ENCODE peak calls at places on chromosomes 2 and 18, in nine cellular contexts. J is BE2C; S is CD8-positive, alpha-beta T cell; T is pancreas; W is A673; X is H1; U is cardiac fibroblast; F is cardiac muscle cell; H is endothelial cell of umbilical vein. P is an unnamed sample.

GRCh38 chr2:209501579-209501978 is 77.7 kb downstream of the MAP2 start:
- DNase-seq in X (no peak), T (no peak), H (no peak), J (no peak), F (no peak), W (no peak), U (no peak), S (no peak), P (no peak)

GRCh38 chr18:47997338-47997780 is 66.9 kb upstream of the SMAD2 start:
- DNase-seq in T (no peak), W (peak; percentile 39), S (no peak), F (peak; percentile 15), H (no peak), J (peak; percentile 42), X (peak; percentile 70), U (peak; percentile 23), P (peak; percentile 9)

GRCh38 chr2:219702796-219703545 is 75.5 kb downstream of the SLC4A3 start:
- DNase-seq in S (no peak), F (peak; percentile 39), X (no peak), U (no peak), H (no peak), J (no peak), W (no peak), T (no peak), P (no peak)

GRCh38 chr2:241018051-241018891 is 19.9 kb downstream of the SNED1 start:
- DNase-seq in T (no peak), U (no peak), S (no peak), H (no peak), F (no peak), J (no peak), W (no peak), X (no peak), P (no peak)

GRCh38 chr2:112541315-112542122 is 746 bp upstream of the POLR1B start:
- DNase-seq in H (no peak), X (no peak), J (peak; percentile 64), F (peak; percentile 72), W (peak; percentile 88), S (peak; percentile 60), U (peak; percentile 3), T (peak; percentile 62), P (peak; percentile 69)

GRCh38 chr18:36887864-36888263 is 58.9 kb downstream of the KIAA1328 start:
- DNase-seq in J (no peak), T (no peak), U (no peak), S (no peak), W (no peak), X (no peak), F (no peak), H (no peak), P (no peak)

GRCh38 chr2:200795044-200795443 is 16.7 kb upstream of the BZW1 start:
- DNase-seq in F (peak; percentile 65), X (no peak), S (no peak), W (no peak), U (peak; percentile 55), J (no peak), T (no peak), H (no peak), P (peak; percentile 46)

GRCh38 chr2:30348825-30349224 is 98.2 kb upstream of the LCLAT1 start:
- DNase-seq in T (no peak), S (no peak), X (no peak), H (no peak), W (no peak), U (no peak), J (no peak), F (no peak), P (no peak)

GRCh38 chr2:227796044-227796780 is 17.4 kb upstream of the CCL20 start:
- DNase-seq in U (no peak), S (no peak), F (no peak), X (no peak), T (no peak), J (no peak), W (no peak), H (no peak), P (no peak)

GRCh38 chr2:160407393-160408204 is 86.0 kb downstream of the RBMS1 start:
- DNase-seq in W (peak; percentile 76), H (peak; percentile 60), F (peak; percentile 85), T (peak; percentile 54), U (peak; percentile 67), S (peak; percentile 49), J (peak; percentile 51), X (no peak), P (peak; percentile 75)

GRCh38 chr2:206266130-206267125 is 8.0 kb upstream of the ZDBF2 start:
- DNase-seq in H (no peak), T (no peak), J (no peak), S (no peak), W (no peak), U (no peak), X (no peak), F (no peak), P (no peak)

GRCh38 chr2:199019898-199020507 is 437.7 kb downstream of the SATB2 start:
- DNase-seq in F (peak; percentile 13), H (no peak), S (no peak), X (no peak), W (peak; percentile 51), T (no peak), J (peak; percentile 30), U (peak; percentile 57), P (peak; percentile 20)

GRCh38 chr2:53970095-53970897 is 497 bp downstream of the PSME4 start:
- DNase-seq in H (peak; percentile 63), F (peak; percentile 55), T (no peak), W (peak; percentile 54), J (peak; percentile 20), U (peak; percentile 48), S (peak; percentile 20), X (no peak), P (peak; percentile 44)

GRCh38 chr18:50654658-50655550 is 95.0 kb downstream of the MAPK4 start:
- DNase-seq in W (no peak), H (no peak), T (no peak), X (no peak), U (no peak), S (no peak), F (peak; percentile 33), J (no peak), P (no peak)

GRCh38 chr18:13216732-13217465 is 1.7 kb upstream of the LDLRAD4 start:
- DNase-seq in X (no peak), U (peak; percentile 2), S (peak; percentile 20), J (peak; percentile 57), F (no peak), T (peak; percentile 42), W (peak; percentile 48), H (peak; percentile 22), P (no peak)

GRCh38 chr2:166090900-166091299 is 36.9 kb downstream of the SCN1A start:
- DNase-seq in T (no peak), F (peak; percentile 76), J (no peak), W (peak; percentile 6), H (no peak), U (peak; percentile 91), S (no peak), X (no peak), P (peak; percentile 86)
- H3K4me3 ChIP-seq in T (no peak overlapping the region), F (no peak overlapping the region), J (no peak overlapping the region), W (no peak overlapping the region), H (no peak overlapping the region), U (no peak overlapping the region), S (no peak overlapping the region), X (no peak overlapping the region), P (no peak overlapping the region)

GRCh38 chr18:24019641-24020331 is 5.2 kb downstream of the TTC39C start:
- DNase-seq in X (no peak), F (no peak), H (no peak), S (no peak), T (no peak), U (no peak), W (no peak), J (no peak), P (no peak)
- H3K4me3 ChIP-seq in X (no peak overlapping the region), F (no peak overlapping the region), H (no peak overlapping the region), S (no peak overlapping the region), T (no peak overlapping the region), U (no peak overlapping the region), W (no peak overlapping the region), J (no peak overlapping the region), P (no peak overlapping the region)

DNA sequence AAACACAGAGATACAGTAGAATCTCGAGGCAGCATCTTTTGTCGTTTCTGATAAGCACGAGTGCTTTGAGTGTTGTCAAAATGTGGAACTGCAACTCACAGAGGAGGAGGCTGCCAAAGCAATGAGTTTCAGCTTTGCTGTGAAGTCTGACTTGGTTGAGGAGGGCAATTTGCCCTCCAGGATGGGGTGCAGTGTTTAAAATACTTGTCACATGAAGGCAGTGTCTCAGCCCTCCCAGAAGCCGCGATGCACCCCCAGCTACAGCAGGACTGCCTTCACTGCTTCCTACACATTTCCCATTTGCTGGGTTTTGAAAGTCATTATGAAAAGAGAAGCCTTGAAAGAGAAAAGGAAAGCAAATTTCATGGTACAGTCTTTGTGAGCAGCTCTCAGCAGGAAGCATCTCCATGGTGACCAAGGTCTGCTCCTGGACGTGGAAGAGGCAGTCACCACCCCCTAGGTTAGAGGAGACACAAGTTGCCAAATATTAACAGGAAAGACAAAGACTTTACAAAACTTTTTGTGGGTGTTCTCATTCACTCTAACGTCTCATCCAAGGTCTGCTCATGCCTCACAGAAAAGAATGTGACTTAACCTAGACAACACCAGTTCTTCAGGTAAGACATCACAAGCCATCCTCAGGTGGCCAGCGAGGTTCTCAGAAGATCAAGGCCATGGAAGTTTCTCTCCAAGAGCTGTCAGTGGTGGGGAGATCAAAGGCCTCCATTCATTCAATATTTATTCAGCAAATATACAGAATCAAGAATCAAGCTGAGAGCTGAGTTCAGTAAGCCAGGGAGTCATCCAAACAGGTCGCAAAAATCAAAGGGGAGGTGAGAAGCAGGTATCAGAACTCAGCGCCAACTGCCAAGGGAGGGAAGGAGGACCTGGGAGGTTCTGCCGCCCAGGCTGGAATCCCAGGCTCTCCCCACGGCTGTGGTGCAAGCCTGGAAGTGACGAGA is 476.0 kb downstream of the EIPR1 start:
- DNase-seq in X (no peak), F (no peak), S (no peak), H (no peak), J (no peak), T (no peak), W (peak; percentile 46), U (no peak), P (no peak)
- H3K4me3 ChIP-seq in X (no peak overlapping the region), F (no peak overlapping the region), S (no peak overlapping the region), H (no peak overlapping the region), J (no peak overlapping the region), T (no peak overlapping the region), W (no peak overlapping the region), U (no peak overlapping the region), P (no peak overlapping the region)

DNA sequence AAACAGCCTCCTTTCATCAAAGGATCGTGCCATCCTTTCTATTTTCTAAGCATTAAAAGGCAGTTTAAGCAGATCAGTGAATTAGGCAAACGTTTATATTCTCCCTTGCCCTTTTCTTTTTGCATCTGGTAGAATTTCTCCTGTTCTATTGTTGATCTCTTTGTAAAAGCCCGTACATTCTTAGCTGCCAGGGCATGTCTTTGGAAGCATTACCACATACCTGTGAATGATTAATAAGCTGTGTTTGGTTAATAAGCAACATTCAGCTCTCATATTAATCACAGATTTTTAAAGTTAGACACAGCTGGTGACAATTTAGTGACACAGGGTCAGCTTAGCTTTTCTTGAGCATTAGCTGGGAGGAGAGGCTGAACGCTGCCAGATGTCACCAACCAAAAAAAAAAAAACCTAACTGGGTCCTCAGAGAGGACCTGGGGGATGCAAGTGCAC is 33.8 kb upstream of the CYP1B1 start:
- DNase-seq in X (no peak), S (no peak), U (no peak), W (no peak), F (no peak), H (no peak), J (no peak), T (no peak), P (no peak)
- H3K4me3 ChIP-seq in X (no peak overlapping the region), S (no peak overlapping the region), U (no peak overlapping the region), W (no peak overlapping the region), F (no peak overlapping the region), H (no peak overlapping the region), J (no peak overlapping the region), T (no peak overlapping the region), P (no peak overlapping the region)

P was measured in fibroblast of pulmonary artery.